ENCODE peak calls at places on chromosome 3, in ten cellular contexts. T is GM23248; G is HepG2; R is EH; F is C1 segment of cervical spinal cord; U is GM13977; O is ovary; Y is stimulated activated CD8-positive, alpha-beta memory T cell treated with anti-CD3 and anti-CD28 coated beads, Interleukin-4, amount 100 ng/mL, for 48 hours; D is breast epithelium; Q is T-cell. P is an unnamed sample.

GRCh38 chr3:43388188-43388587 is 101.8 kb downstream of the SNRK start:
- DNase-seq in F (no peak), T (no peak), Y (no peak), G (no peak), D (no peak), R (no peak), O (no peak), U (no peak), Q (no peak), P (no peak)

GRCh38 chr3:120462409-120462959 is 11.7 kb upstream of the FSTL1 start:
- DNase-seq in T (no peak), F (no peak), G (no peak), R (no peak), O (no peak), U (no peak), Y (no peak), D (no peak), Q (no peak), P (no peak)

GRCh38 chr3:105781871-105782270 is 86.9 kb downstream of the CBLB start:
- DNase-seq in O (no peak), G (no peak), U (no peak), R (peak), Y (no peak), Q (no peak), D (no peak), F (no peak), T (peak), P (no peak)

GRCh38 chr3:185992801-185993467 is 55.1 kb upstream of the TRA2B start:
- DNase-seq in G (no peak), F (no peak), R (peak), Q (no peak), D (no peak), O (no peak), T (peak), U (no peak), Y (no peak), P (peak)

GRCh38 chr3:195999896-196000295 is 82.0 kb downstream of the TFRC start:
- DNase-seq in Q (no peak), Y (no peak), O (no peak), G (no peak), T (no peak), D (no peak), U (no peak), F (no peak), R (no peak), P (no peak)

GRCh38 chr3:127426444-127427168 is 138.8 kb upstream of the PRR20G start:
- DNase-seq in Y (no peak), D (no peak), Q (no peak), G (no peak), U (no peak), F (peak), O (no peak), R (no peak), T (no peak), P (no peak)

GRCh38 chr3:142501004-142501926 is 53.4 kb upstream of the XRN1 start:
- DNase-seq in Q (no peak), D (no peak), O (no peak), R (peak), T (peak), Y (no peak), U (no peak), G (no peak), F (no peak), P (peak)

GRCh38 chr3:50298836-50299637 is at the start of the genes HYAL3 and NAA80:
- DNase-seq in F (peak), G (no peak), D (peak), U (peak), O (peak), Y (peak), T (peak), R (peak), Q (peak), P (peak)

GRCh38 chr3:141104151-141104741 is 53.1 kb downstream of the SPSB4 start:
- DNase-seq in D (no peak), O (no peak), F (no peak), G (no peak), R (no peak), Y (no peak), U (no peak), T (no peak), Q (no peak), P (no peak)

GRCh38 chr3:73485877-73486311 is 138.8 kb downstream of the PDZRN3 start:
- DNase-seq in Q (no peak), D (no peak), T (no peak), R (peak), O (no peak), G (no peak), U (no peak), F (no peak), Y (no peak), P (no peak)

GRCh38 chr3:178847170-178847569 is 224.4 kb downstream of the ZMAT3 start:
- DNase-seq in F (no peak), O (no peak), R (peak), U (no peak), T (peak), G (no peak), Y (no peak), D (no peak), Q (no peak), P (peak)

GRCh38 chr3:185330238-185330637 is 32.7 kb upstream of the MAP3K13 start:
- DNase-seq in T (no peak), D (no peak), Y (no peak), R (no peak), U (no peak), O (no peak), Q (no peak), F (no peak), G (no peak), P (no peak)

GRCh38 chr3:71724171-71724453 is 1.1 kb downstream of the EIF4E3 start:
- DNase-seq in O (no peak), R (no peak), F (no peak), D (no peak), Q (no peak), Y (no peak), T (no peak), U (no peak), G (no peak), P (no peak)

GRCh38 chr3:52682016-52682415 is 3.7 kb downstream of the PBRM1 start:
- DNase-seq in U (no peak), O (peak), Q (no peak), F (peak), G (peak), T (peak), Y (peak), R (peak), D (no peak), P (peak)

P was measured in M059J.